ENCODE peak calls at places on chromosomes 4 and X, in four cellular contexts. E, B, D and K are unnamed samples.

GRCh38 chr4:143358923-143359694 is 22.4 kb downstream of the GAB1 start:
- DNase-seq in E (no peak), B (peak; percentile 37), D (no peak), K (no peak)

GRCh38 chrX:45353462-45353861 is 152.8 kb upstream of the DIPK2B start:
- DNase-seq in E (no peak), B (no peak), D (no peak), K (no peak)

GRCh38 chrX:65596270-65596669 is 61.7 kb upstream of the LAS1L start:
- DNase-seq in E (peak; percentile 50), B (no peak), D (no peak), K (no peak)

GRCh38 chrX:129641941-129642340 is 12.8 kb downstream of the APLN start:
- DNase-seq in E (no peak), B (no peak), D (no peak), K (no peak)

GRCh38 chr4:164318350-164318749 is 435.6 kb upstream of the SMIM31 start:
- DNase-seq in E (no peak), B (no peak), D (no peak), K (no peak)

GRCh38 chrX:138711399-138712347 is at the start of gene FGF13:
- DNase-seq in E (peak; percentile 86), B (peak; percentile 37), D (peak; percentile 79), K (peak; percentile 0)

GRCh38 chr4:156781852-156782251 is 189.7 kb downstream of the PDGFC start:
- DNase-seq in E (no peak), B (no peak), D (no peak), K (no peak)

GRCh38 chr4:187128226-187128625 is 404.6 kb upstream of the FAT1 start:
- DNase-seq in E (peak; percentile 48), B (no peak), D (no peak), K (no peak)

GRCh38 chr4:173337463-173337862 is 3.3 kb upstream of the HMGB2 start:
- DNase-seq in E (no peak), B (no peak), D (no peak), K (no peak)

GRCh38 chrX:153521034-153521433 is 3.6 kb downstream of the ATP2B3 start:
- DNase-seq in E (no peak), B (no peak), D (no peak), K (no peak)

GRCh38 chr4:165101641-165102040 is 11.0 kb downstream of the TMEM192 start:
- DNase-seq in E (peak; percentile 25), B (no peak), D (no peak), K (no peak)

GRCh38 chr4:88705805-88706518 is 8.3 kb upstream of the NAP1L5 start:
- DNase-seq in E (peak; percentile 16), B (no peak), D (no peak), K (no peak)

GRCh38 chr4:153728660-153729059 is 31.2 kb downstream of the RNF175 start:
- DNase-seq in E (no peak), B (no peak), D (no peak), K (no peak)

GRCh38 chrX:44017726-44018125 is 44.5 kb upstream of the NDP start:
- DNase-seq in E (no peak), B (no peak), D (no peak), K (no peak)

GRCh38 chr4:139154538-139154937 is 22.5 kb downstream of the ELF2 start:
- DNase-seq in E (peak; percentile 95), B (no peak), D (no peak), K (no peak)

GRCh38 chr4:145939856-145940255 is 1.2 kb upstream of the ZNF827 start:
- DNase-seq in E (no peak), B (no peak), D (no peak), K (no peak)

GRCh38 chrX:100615015-100615414 is 21.6 kb downstream of the TSPAN6 start:
- DNase-seq in E (peak; percentile 76), B (no peak), D (peak; percentile 49), K (no peak)

GRCh38 chrX:150575415-150575814 is 7.0 kb downstream of the MTM1 start:
- DNase-seq in E (no peak), B (no peak), D (no peak), K (no peak)

GRCh38 chr4:30116401-30116800 is 603.8 kb upstream of the PCDH7 start:
- DNase-seq in E (no peak), B (no peak), D (no peak), K (no peak)

GRCh38 chrX:9189286-9189685 is 155.4 kb upstream of the FAM9B start:
- DNase-seq in E (no peak), B (no peak), D (no peak), K (no peak)

GRCh38 chr4:154722262-154722661 is 21.5 kb upstream of the LRAT start:
- DNase-seq in E (no peak), B (no peak), D (no peak), K (no peak)

GRCh38 chr4:26953361-26953760 is 92.7 kb downstream of the STIM2 start:
- DNase-seq in E (no peak), B (no peak), D (no peak), K (no peak)

GRCh38 chr4:185847352-185848078 is 35.5 kb upstream of the SORBS2 start:
- DNase-seq in E (peak; percentile 99), B (peak; percentile 85), D (no peak), K (no peak)

GRCh38 chr4:157128395-157128794 is 52.4 kb downstream of the GLRB start:
- DNase-seq in E (peak; percentile 2), B (no peak), D (no peak), K (no peak)

GRCh38 chr4:94507281-94507680 is 55.5 kb downstream of the PDLIM5 start:
- DNase-seq in E (no peak), B (no peak), D (no peak), K (no peak)

GRCh38 chrX:130775849-130776248 is 127.2 kb downstream of the ENOX2 start:
- DNase-seq in E (no peak), B (no peak), D (no peak), K (no peak)

GRCh38 chr4:12703076-12703475 is 781.1 kb downstream of the RAB28 start:
- DNase-seq in E (no peak), B (no peak), D (no peak), K (no peak)

GRCh38 chr4:17310269-17310652 is 201.6 kb downstream of the QDPR start:
- DNase-seq in E (no peak), B (no peak), D (no peak), K (no peak)

GRCh38 chr4:20287246-20287645 is 35.5 kb downstream of the SLIT2 start:
- DNase-seq in E (no peak), B (no peak), D (no peak), K (no peak)

GRCh38 chr4:101954975-101955678 is 164.6 kb downstream of the BANK1 start:
- DNase-seq in E (no peak), B (no peak), D (no peak), K (no peak)

GRCh38 chrX:83535417-83536244 is 27.5 kb downstream of the POU3F4 start:
- DNase-seq in E (no peak), B (no peak), D (no peak), K (no peak)

GRCh38 chr4:109332926-109333464 is 30.5 kb upstream of the COL25A1 start:
- DNase-seq in E (peak; percentile 74), B (no peak), D (peak; percentile 56), K (no peak)

GRCh38 chr4:6262847-6263487 is 6.7 kb upstream of the WFS1 start:
- DNase-seq in E (no peak), B (no peak), D (no peak), K (no peak)

GRCh38 chr4:159770398-159770797 is 667.5 kb downstream of the RAPGEF2 start:
- DNase-seq in E (no peak), B (no peak), D (no peak), K (no peak)

DNA sequence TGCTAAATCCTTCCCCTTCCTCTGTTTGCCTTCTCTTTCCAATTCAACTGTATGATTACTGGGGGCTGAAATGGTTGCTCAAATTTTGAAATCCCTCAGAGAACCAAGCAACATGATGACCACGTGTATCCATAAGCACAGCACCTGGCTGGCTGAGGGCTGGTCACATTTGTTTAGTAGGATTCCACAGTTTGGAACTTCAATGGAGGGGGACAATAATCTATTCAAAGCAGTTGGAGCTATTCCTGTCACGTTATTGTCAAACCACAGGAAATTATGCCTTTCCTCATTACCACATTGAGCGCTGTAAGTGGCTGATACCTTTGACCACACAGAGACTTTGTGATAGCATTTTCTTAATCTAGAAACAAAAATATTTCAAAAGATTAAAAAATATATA is 7.0 kb downstream of the TMSB4X start:
- DNase-seq in E (no peak), B (no peak), D (no peak), K (no peak)
- H3K27ac ChIP-seq in E (no peak overlapping the region), B (no peak overlapping the region), D (no peak overlapping the region), K (no peak overlapping the region)

GRCh38 chrX:40299502-40300118 is 201.9 kb upstream of the BCOR start:
- DNase-seq in E (no peak), B (no peak), D (no peak), K (no peak)

GRCh38 chrX:40298569-40298968 is 200.8 kb upstream of the BCOR start:
- DNase-seq in E (peak; percentile 73), B (no peak), D (no peak), K (no peak)

GRCh38 chrX:40300286-40300890 is 202.6 kb upstream of the BCOR start:
- DNase-seq in E (no peak), B (no peak), D (peak; percentile 26), K (no peak)

GRCh38 chrX:40299028-40299479 is 201.3 kb upstream of the BCOR start:
- DNase-seq in E (peak; percentile 75), B (peak; percentile 38), D (peak; percentile 45), K (no peak)

GRCh38 chrX:40297949-40298539 is 200.3 kb upstream of the BCOR start:
- DNase-seq in E (no peak), B (no peak), D (peak; percentile 10), K (no peak)
- H3K27ac ChIP-seq in E (no peak overlapping the region), B (no peak overlapping the region), D (no peak overlapping the region), K (no peak overlapping the region)

GRCh38 chrX:12903646-12904045 is 2.8 kb upstream of the TLR8 start:
- DNase-seq in E (no peak), B (no peak), D (no peak), K (no peak)
- H3K27ac ChIP-seq in E (no peak overlapping the region), B (no peak overlapping the region), D (no peak overlapping the region), K (no peak overlapping the region)

GRCh38 chr4:4647041-4647440 is 105.2 kb upstream of the STX18 start:
- DNase-seq in E (no peak), B (no peak), D (no peak), K (no peak)
- H3K27ac ChIP-seq in E (no peak overlapping the region), B (no peak overlapping the region), D (no peak overlapping the region), K (no peak overlapping the region)

GRCh38 chr4:1218892-1219552 is 29.9 kb downstream of the CTBP1 start:
- DNase-seq in E (no peak), B (no peak), D (no peak), K (no peak)

GRCh38 chr4:1220566-1220965 is 28.4 kb downstream of the CTBP1 start:
- DNase-seq in E (no peak), B (no peak), D (no peak), K (no peak)

GRCh38 chr4:1221155-1221870 is 27.6 kb downstream of the CTBP1 start:
- DNase-seq in E (no peak), B (no peak), D (no peak), K (no peak)

GRCh38 chr4:1217366-1217765 is 31.6 kb downstream of the CTBP1 start:
- DNase-seq in E (no peak), B (no peak), D (no peak), K (no peak)

GRCh38 chr4:1219553-1219950 is 29.4 kb downstream of the CTBP1 start:
- DNase-seq in E (no peak), B (no peak), D (no peak), K (no peak)
- H3K27ac ChIP-seq in E (no peak overlapping the region), B (no peak overlapping the region), D (no peak overlapping the region), K (no peak overlapping the region)

GRCh38 chr4:38781854-38782261 is 932 bp downstream of the TLR10 start:
- DNase-seq in E (no peak), B (no peak), D (no peak), K (no peak)
- H3K27ac ChIP-seq in E (no peak overlapping the region), B (no peak overlapping the region), D (no peak overlapping the region), K (no peak overlapping the region)